ENCODE peak calls at places on chromosomes 16 and 17, in eight cellular contexts. L is CD8-positive, alpha-beta memory T cell; J is GM20000; R is upper lobe of right lung; G is effector memory CD8-positive, alpha-beta T cell; Q is NCI-H1048; T is immature natural killer cell; Z is HTR-8/SVneo. S is an unnamed sample.

GRCh38 chr17:16527298-16527697 is 35.3 kb upstream of the LRRC75A start:
- DNase-seq in Z (no peak), L (no peak), G (no peak), T (no peak), R (no peak), J (no peak), Q (no peak), S (no peak)

GRCh38 chr16:66502020-66502913 is 47.7 kb downstream of the TK2 start:
- DNase-seq in T (no peak), R (peak; percentile 87), G (no peak), Q (no peak), J (no peak), Z (no peak), L (no peak), S (peak; percentile 89)

GRCh38 chr17:9240659-9241370 is 219.5 kb downstream of the NTN1 start:
- DNase-seq in J (no peak), T (no peak), L (no peak), R (no peak), G (no peak), Q (no peak), Z (no peak), S (no peak)

GRCh38 chr17:68456529-68457167 is 648 bp downstream of the WIPI1 start:
- DNase-seq in G (no peak), T (no peak), R (peak; percentile 84), Z (peak; percentile 89), L (no peak), Q (no peak), J (no peak), S (no peak)

GRCh38 chr16:66717112-66717675 is 20.7 kb upstream of the CMTM4 start:
- DNase-seq in Z (peak; percentile 73), R (no peak), T (no peak), L (no peak), J (peak; percentile 18), G (no peak), Q (no peak), S (no peak)

GRCh38 chr17:76727745-76728456 is 1.3 kb downstream of the METTL23 start:
- DNase-seq in G (no peak), J (no peak), L (no peak), R (no peak), T (no peak), Z (no peak), Q (no peak), S (peak; percentile 86)

GRCh38 chr16:30000768-30001631 is 5.0 kb downstream of the INO80E start:
- DNase-seq in Q (no peak), T (no peak), J (no peak), G (no peak), Z (no peak), L (no peak), R (no peak), S (no peak)

GRCh38 chr16:79653337-79654000 is 52.9 kb upstream of the MAF start:
- DNase-seq in J (no peak), T (no peak), Z (no peak), G (no peak), R (no peak), Q (no peak), L (no peak), S (no peak)

GRCh38 chr17:19933221-19933620 is 44.4 kb downstream of the AKAP10 start:
- DNase-seq in L (no peak), T (no peak), J (no peak), Q (no peak), R (no peak), Z (peak; percentile 28), G (no peak), S (no peak)

S was measured in mesenteric fat pad.